ENCODE peak calls at places on chromosomes 6 and 20, in four cellular contexts. U is K562, Y is SK-N-SH, W is H1. D is an unnamed sample.

GRCh38 chr6:139540276-139540675 is 165.8 kb upstream of the CITED2 start:
- DNase-seq in U (no peak), Y (no peak), W (no peak), D (no peak)

GRCh38 chr20:57439432-57439831 is 48.2 kb downstream of the RBM38 start:
- DNase-seq in Y (no peak), W (no peak), U (no peak), D (no peak)

GRCh38 chr6:20335872-20336271 is 65.8 kb upstream of the E2F3 start:
- DNase-seq in W (no peak), Y (no peak), U (no peak), D (no peak)

GRCh38 chr6:26006086-26006939 is 43.7 kb downstream of the TRIM38 start:
- DNase-seq in Y (no peak), U (no peak), W (no peak), D (no peak)

GRCh38 chr6:129475477-129476247 is 234.3 kb downstream of the ARHGAP18 start:
- DNase-seq in Y (no peak), W (no peak), U (no peak), D (no peak)

GRCh38 chr20:36856196-36856595 is 19.7 kb upstream of the TLDC2 start:
- DNase-seq in U (no peak), W (no peak), Y (no peak), D (no peak)

GRCh38 chr20:56945057-56945456 is 316.0 kb downstream of the TFAP2C start:
- DNase-seq in Y (no peak), W (no peak), U (no peak), D (no peak)

GRCh38 chr6:41344865-41345264 is 9.5 kb downstream of the NCR2 start:
- DNase-seq in Y (no peak), U (no peak), W (no peak), D (no peak)

GRCh38 chr20:4925842-4926530 is 75.3 kb downstream of the SLC23A2 start:
- DNase-seq in Y (no peak), W (no peak), U (no peak), D (no peak)

GRCh38 chr6:133368664-133369063 is 127.5 kb downstream of the EYA4 start:
- DNase-seq in U (no peak), W (no peak), Y (peak; percentile 15), D (no peak)

GRCh38 chr6:72856801-72857200 is 234.9 kb downstream of the KCNQ5 start:
- DNase-seq in U (no peak), W (no peak), Y (no peak), D (no peak)

GRCh38 chr6:52243282-52243893 is 912 bp downstream of the IL17F start:
- DNase-seq in U (no peak), W (no peak), Y (no peak), D (no peak)

GRCh38 chr6:135222623-135223022 is 41.5 kb downstream of the MYB start:
- DNase-seq in Y (no peak), U (no peak), W (no peak), D (no peak)

GRCh38 chr20:44706371-44707258 is 8.6 kb upstream of the CCN5 start:
- DNase-seq in W (no peak), U (no peak), Y (no peak), D (no peak)

GRCh38 chr20:16017656-16018055 is 555.6 kb downstream of the KIF16B start:
- DNase-seq in Y (no peak), W (no peak), U (no peak), D (no peak)

GRCh38 chr6:1123976-1124375 is 187.9 kb upstream of the FOXQ1 start:
- DNase-seq in U (no peak), Y (no peak), W (no peak), D (no peak)
- TF ChIP-seq TEAD4 in U (no peak), Y (no peak), W (no peak), D (no peak)

GRCh38 chr6:145332001-145332400 is 403.3 kb downstream of the EPM2A start:
- DNase-seq in Y (no peak), U (no peak), W (no peak), D (peak; percentile 17)
- TF ChIP-seq TEAD4 in Y (no peak), U (no peak), W (no peak), D (no peak)

GRCh38 chr20:61186771-61187170 is 65.3 kb upstream of the CDH4 start:
- DNase-seq in Y (no peak), U (no peak), W (no peak), D (no peak)

GRCh38 chr20:61191096-61191495 is 61.0 kb upstream of the CDH4 start:
- DNase-seq in U (no peak), Y (no peak), W (no peak), D (peak; percentile 20)

GRCh38 chr20:61193164-61193563 is 58.9 kb upstream of the CDH4 start:
- DNase-seq in W (no peak), Y (no peak), U (no peak), D (no peak)

GRCh38 chr20:61189534-61189933 is 62.5 kb upstream of the CDH4 start:
- DNase-seq in W (no peak), Y (no peak), U (no peak), D (no peak)

DNA sequence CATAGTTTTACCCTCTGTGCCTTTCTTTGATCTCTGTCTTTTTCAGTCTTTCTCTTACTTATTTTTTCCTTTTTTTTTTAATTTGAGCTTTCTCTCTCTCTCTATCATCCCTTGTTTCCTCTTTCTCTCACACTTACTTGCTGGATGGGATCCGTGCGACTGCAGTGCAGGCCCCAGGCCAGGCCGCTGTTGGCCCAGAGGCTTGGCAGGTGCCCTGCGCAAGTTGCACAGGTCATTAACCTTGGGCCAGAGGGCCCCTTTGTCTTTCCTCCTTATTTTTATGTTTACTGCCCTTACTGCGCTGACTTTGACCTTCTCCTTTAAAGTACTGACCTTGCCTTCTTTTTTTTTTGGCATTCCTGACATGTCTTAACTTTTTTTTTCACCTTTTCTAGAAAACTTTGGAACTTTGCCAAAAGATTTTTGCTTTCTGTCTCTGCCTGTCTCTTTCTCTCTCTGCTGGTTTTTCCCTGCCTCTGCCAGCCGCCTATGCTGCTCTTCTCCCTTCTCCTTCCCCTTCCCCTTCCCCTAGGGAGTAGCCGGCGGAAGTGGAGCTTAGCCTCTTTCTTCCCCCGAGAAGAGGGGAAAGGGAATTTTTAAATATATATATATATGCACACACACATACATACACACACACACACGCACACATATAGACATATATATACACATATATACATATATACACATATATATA is 59.7 kb upstream of the CDH4 start:
- DNase-seq in Y (no peak), W (no peak), U (no peak), D (no peak)
- TF ChIP-seq TEAD4 in Y (no peak), W (no peak), U (no peak), D (no peak)

GRCh38 chr6:116531675-116532570 is 13.6 kb downstream of the TRAPPC3L start:
- DNase-seq in W (no peak), U (peak; percentile 68), Y (peak; percentile 56), D (peak; percentile 79)

GRCh38 chr6:116529466-116529969 is 16.0 kb downstream of the TRAPPC3L start:
- DNase-seq in W (no peak), U (no peak), Y (no peak), D (no peak)

GRCh38 chr6:116530436-116530835 is 15.0 kb downstream of the TRAPPC3L start:
- DNase-seq in Y (no peak), W (no peak), U (no peak), D (no peak)

GRCh38 chr6:116528163-116528562 is 16.7 kb downstream of the CALHM5 start:
- DNase-seq in Y (no peak), U (no peak), W (no peak), D (no peak)

DNA sequence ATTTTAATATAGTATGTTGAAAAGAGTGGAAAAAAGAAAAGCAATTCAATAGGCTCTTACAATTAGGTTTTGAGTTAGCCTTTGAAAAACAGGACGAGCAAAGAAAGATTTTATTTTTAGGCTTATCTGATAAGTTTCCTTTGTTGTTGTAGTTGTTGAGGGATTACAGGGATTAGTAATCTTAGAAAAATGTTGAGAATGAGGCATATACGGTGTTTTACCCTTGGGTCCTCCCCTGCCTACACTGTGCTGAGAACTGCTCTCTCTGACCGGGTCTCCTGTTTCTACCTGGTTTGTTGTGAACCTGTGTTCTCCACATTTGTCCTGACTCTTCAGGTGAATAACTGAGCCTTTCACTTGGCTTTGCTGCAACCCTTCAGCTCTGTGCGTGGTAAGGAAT is 16.7 kb downstream of the TRAPPC3L start:
- DNase-seq in W (no peak), U (no peak), Y (no peak), D (no peak)
- TF ChIP-seq TEAD4 in W (no peak), U (no peak), Y (no peak), D (no peak)

GRCh38 chr20:45791668-45792512 is at the start of the genes DNTTIP1 and WFDC3:
- DNase-seq in W (peak; percentile 51), Y (peak; percentile 95), U (peak; percentile 96), D (peak; percentile 92)
- TF ChIP-seq TEAD4 in W (no peak), Y (no peak), U (peak; percentile 18), D (peak; percentile 12)

GRCh38 chr20:46713957-46714834 is 4.7 kb downstream of the SLC2A10 start:
- DNase-seq in Y (no peak), W (no peak), U (no peak), D (no peak)
- TF ChIP-seq TEAD4 in Y (no peak), W (no peak), U (no peak), D (no peak)

GRCh38 chr6:27295301-27296079 is 16.6 kb downstream of the POM121L2 start:
- DNase-seq in U (peak; percentile 65), Y (no peak), W (no peak), D (peak; percentile 41)
- TF ChIP-seq TEAD4 in U (peak; percentile 86), Y (no peak), W (peak; percentile 70), D (no peak)

DNA sequence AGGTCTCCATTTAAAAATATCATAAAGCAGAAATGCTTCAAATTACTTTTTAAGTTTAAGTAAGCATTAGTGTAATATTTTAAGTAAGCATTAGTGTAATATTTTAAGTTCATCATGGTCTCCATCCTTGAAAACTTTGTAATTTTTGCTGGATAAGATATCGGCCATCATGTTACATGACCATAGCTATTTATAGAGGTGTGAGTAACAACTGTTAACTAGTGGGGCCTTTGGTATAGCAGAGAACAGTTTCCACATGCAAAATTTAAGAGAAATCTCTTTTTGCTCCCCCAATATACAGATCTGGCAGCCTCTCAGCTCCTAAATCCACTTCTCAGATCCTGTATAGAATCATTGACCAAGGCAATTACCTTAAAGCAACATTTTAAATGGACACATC is 468 bp downstream of the TRDN start:
- DNase-seq in Y (no peak), W (no peak), U (no peak), D (no peak)
- TF ChIP-seq TEAD4 in Y (no peak), W (no peak), U (no peak), D (no peak)

GRCh38 chr20:63315982-63316491 is 23.1 kb downstream of the COL20A1 start:
- DNase-seq in W (no peak), U (no peak), Y (no peak), D (no peak)
- TF ChIP-seq TEAD4 in W (no peak), U (no peak), Y (no peak), D (no peak)

DNA sequence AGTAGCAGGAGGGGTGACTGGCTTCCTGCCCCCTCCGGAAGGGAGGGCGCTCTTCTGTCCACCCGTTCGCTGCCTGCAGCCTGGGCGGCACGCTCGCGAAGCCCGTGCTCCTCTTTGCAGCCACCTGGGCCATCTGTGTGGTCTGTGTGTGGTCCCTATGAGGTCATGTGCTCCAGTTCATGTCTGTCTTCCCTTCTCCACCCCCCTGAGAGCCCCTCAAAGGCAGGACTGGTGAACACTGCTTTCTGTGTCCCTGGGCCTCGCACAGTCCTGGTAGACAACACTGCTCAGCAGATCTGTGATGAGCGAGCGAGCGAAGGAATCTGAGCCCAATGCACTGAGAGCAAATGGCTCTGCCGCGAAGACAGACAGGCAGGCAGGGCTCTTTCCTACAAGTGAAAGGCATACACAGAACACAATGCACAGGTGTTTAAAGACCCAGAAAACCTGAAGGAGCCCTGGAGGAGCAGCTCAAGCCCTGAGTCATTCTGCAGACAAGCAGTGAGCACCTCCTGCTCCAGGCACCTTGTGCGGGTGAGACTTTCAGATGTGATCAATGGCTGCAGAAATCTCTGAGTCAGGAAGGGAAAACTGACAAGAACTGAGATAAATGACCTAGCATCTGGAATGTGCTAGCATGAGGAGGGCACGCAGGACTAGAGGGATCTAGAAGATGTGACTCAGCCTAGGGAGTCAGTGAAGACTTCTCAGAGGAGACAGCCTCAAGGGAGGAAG is 27.1 kb downstream of the PPP1R3G start:
- DNase-seq in U (no peak), W (no peak), Y (no peak), D (no peak)
- TF ChIP-seq TEAD4 in U (no peak), W (no peak), Y (peak; percentile 53), D (no peak)

D was measured in WTC11.